ENCODE peak calls at places on chromosome X, in ten cellular contexts. E is AG09319, O is Peyer's patch, B is hepatocyte, D is IMR-90, T is H9, N is AG04450, A is fibroblast of pulmonary artery, L is suprapubic skin, V is NB4. U is an unnamed sample.
A peak's percentile ranks its signal among the peaks of the same experiment; 100 is the strongest.

GRCh38 chrX:150527108-150527507 is 41.3 kb upstream of the MTM1 start:
- DNase-seq in E (no peak), O (no peak), B (no peak), D (no peak), T (no peak), N (no peak), A (no peak), L (no peak), V (no peak), U (no peak)

GRCh38 chrX:13900351-13900750 is 83.5 kb upstream of the GPM6B start:
- DNase-seq in E (no peak), O (no peak), B (no peak), D (no peak), T (no peak), N (no peak), A (no peak), L (no peak), V (no peak), U (no peak)

GRCh38 chrX:136953867-136954787 is 73.6 kb upstream of the RBMX start:
- DNase-seq in E (peak; percentile 14), O (peak; percentile 44), B (peak; percentile 83), D (peak; percentile 67), T (peak; percentile 63), N (no peak), A (peak; percentile 80), L (no peak), V (peak; percentile 79), U (peak; percentile 53)

GRCh38 chrX:11423362-11423818 is 130.2 kb downstream of the AMELX start:
- DNase-seq in E (peak; percentile 32), O (peak; percentile 22), B (no peak), D (peak; percentile 90), T (no peak), N (peak; percentile 62), A (peak; percentile 69), L (no peak), V (peak; percentile 61), U (no peak)

GRCh38 chrX:580020-580419 is 50.6 kb upstream of the SHOX start:
- DNase-seq in E (no peak), O (no peak), B (no peak), D (no peak), T (no peak), N (no peak), A (no peak), L (no peak), V (no peak), U (no peak)

GRCh38 chrX:124211312-124211942 is 121.0 kb upstream of the TEX13D start:
- DNase-seq in E (no peak), O (no peak), B (peak; percentile 37), D (peak; percentile 3), T (no peak), N (no peak), A (peak; percentile 20), L (no peak), V (peak; percentile 67), U (peak; percentile 9)

GRCh38 chrX:65643046-65643785 is 24.2 kb upstream of the MSN start:
- DNase-seq in E (no peak), O (no peak), B (no peak), D (peak; percentile 10), T (no peak), N (no peak), A (peak; percentile 47), L (no peak), V (no peak), U (no peak)

GRCh38 chrX:46715521-46715920 is 43.4 kb downstream of the SLC9A7 start:
- DNase-seq in E (no peak), O (no peak), B (no peak), D (no peak), T (no peak), N (no peak), A (no peak), L (no peak), V (no peak), U (no peak)

GRCh38 chrX:63503541-63503940 is 152.4 kb upstream of the SPIN4 start:
- DNase-seq in E (no peak), O (no peak), B (no peak), D (peak; percentile 20), T (peak; percentile 23), N (no peak), A (peak; percentile 54), L (no peak), V (no peak), U (no peak)

GRCh38 chrX:150531467-150531866 is 37.0 kb upstream of the MTM1 start:
- DNase-seq in E (no peak), O (no peak), B (no peak), D (no peak), T (no peak), N (no peak), A (no peak), L (no peak), V (no peak), U (no peak)

GRCh38 chrX:147476008-147476407 is 435.7 kb upstream of the FMR1 start:
- DNase-seq in E (no peak), O (no peak), B (peak; percentile 38), D (no peak), T (no peak), N (no peak), A (peak; percentile 0), L (no peak), V (peak; percentile 24), U (peak; percentile 37)

GRCh38 chrX:47864785-47865184 is 28.1 kb downstream of the ZNF81 start:
- DNase-seq in E (no peak), O (no peak), B (no peak), D (no peak), T (no peak), N (no peak), A (peak; percentile 32), L (no peak), V (no peak), U (no peak)

GRCh38 chrX:109952050-109952449 is 50.9 kb upstream of the TMEM164 start:
- DNase-seq in E (no peak), O (no peak), B (no peak), D (no peak), T (no peak), N (no peak), A (no peak), L (no peak), V (no peak), U (no peak)

GRCh38 chrX:147917700-147918694 is 6.3 kb downstream of the FMR1 start:
- DNase-seq in E (no peak), O (no peak), B (no peak), D (peak; percentile 4), T (no peak), N (no peak), A (peak; percentile 6), L (no peak), V (no peak), U (no peak)

GRCh38 chrX:13520441-13520840 is 49.0 kb upstream of the EGFL6 start:
- DNase-seq in E (no peak), O (no peak), B (no peak), D (no peak), T (no peak), N (no peak), A (no peak), L (no peak), V (no peak), U (no peak)

GRCh38 chrX:22666441-22666840 is 333.3 kb upstream of the DDX53 start:
- DNase-seq in E (no peak), O (no peak), B (peak; percentile 16), D (peak; percentile 27), T (peak; percentile 71), N (no peak), A (peak; percentile 43), L (no peak), V (peak; percentile 65), U (peak; percentile 6)

GRCh38 chrX:1248381-1249061 is 20.1 kb upstream of the CSF2RA start:
- DNase-seq in E (no peak), O (no peak), B (peak; percentile 48), D (no peak), T (peak; percentile 92), N (no peak), A (no peak), L (no peak), V (peak; percentile 60), U (no peak)

GRCh38 chrX:108582151-108582550 is 142.5 kb downstream of the COL4A5 start:
- DNase-seq in E (no peak), O (no peak), B (no peak), D (no peak), T (no peak), N (no peak), A (no peak), L (no peak), V (no peak), U (no peak)

GRCh38 chrX:108590496-108590895 is 145.9 kb downstream of the IRS4 start:
- DNase-seq in E (no peak), O (no peak), B (no peak), D (peak; percentile 8), T (no peak), N (no peak), A (peak; percentile 35), L (no peak), V (no peak), U (no peak)

GRCh38 chrX:108584617-108585211 is 145.1 kb downstream of the COL4A5 start:
- DNase-seq in E (no peak), O (no peak), B (peak; percentile 4), D (no peak), T (peak; percentile 52), N (no peak), A (peak; percentile 20), L (no peak), V (peak; percentile 26), U (peak; percentile 8)
- TF ChIP-seq CTCF in E (peak; percentile 44), O (no peak), B (peak; percentile 25), D (peak; percentile 12), T (peak; percentile 68), N (peak; percentile 23), A (peak; percentile 36), L (no peak), V (peak; percentile 29), U (peak; percentile 48)

GRCh38 chrX:153030801-153031200 is 25.5 kb upstream of the PNMA3 start:
- DNase-seq in E (no peak), O (no peak), B (no peak), D (no peak), T (no peak), N (no peak), A (no peak), L (no peak), V (no peak), U (no peak)
- TF ChIP-seq CTCF in E (no peak), O (no peak), B (no peak), D (no peak), T (no peak), N (no peak), A (no peak), L (no peak), V (no peak), U (no peak)

DNA sequence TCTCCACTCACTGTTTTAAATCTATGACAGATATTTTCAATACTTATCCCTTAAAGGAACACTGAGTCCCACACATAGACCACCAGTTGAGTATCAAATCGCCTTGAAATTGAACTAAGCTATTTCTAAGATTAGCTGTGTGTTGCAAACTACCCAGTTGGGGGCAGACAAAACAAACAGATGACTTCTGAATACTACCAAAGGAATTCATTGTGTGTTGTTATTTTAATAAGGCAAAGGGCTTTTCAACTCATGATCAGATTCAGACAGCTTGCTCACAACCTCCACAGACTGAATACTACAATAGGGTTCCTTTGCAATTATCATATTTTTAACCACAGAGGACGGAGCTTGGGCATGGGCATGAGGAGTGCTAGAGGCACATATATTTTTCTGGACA is 283.0 kb upstream of the GPC4 start:
- DNase-seq in E (no peak), O (no peak), B (no peak), D (peak; percentile 28), T (no peak), N (peak; percentile 4), A (peak; percentile 38), L (no peak), V (no peak), U (no peak)
- TF ChIP-seq CTCF in E (peak; percentile 32), O (peak; percentile 36), B (peak; percentile 20), D (peak; percentile 47), T (no peak), N (peak; percentile 33), A (peak; percentile 27), L (no peak), V (no peak), U (no peak)

GRCh38 chrX:146278381-146278780 is 460.8 kb downstream of the SLITRK2 start:
- DNase-seq in E (no peak), O (no peak), B (peak; percentile 28), D (no peak), T (peak; percentile 36), N (no peak), A (no peak), L (no peak), V (peak; percentile 71), U (peak; percentile 15)
- TF ChIP-seq CTCF in E (no peak), O (no peak), B (peak; percentile 42), D (no peak), T (peak; percentile 57), N (no peak), A (no peak), L (no peak), V (peak; percentile 49), U (no peak)

U was measured in endothelial cell.